ENCODE peak calls at places on chromosome 10, in eight cellular contexts. W is GM13977; G is WTC11; V is AG09309; J is CD4-positive, alpha-beta T cell; B is heart right ventricle; I is right lobe of liver; H is stomach. K is an unnamed sample.

GRCh38 chr10:95268438-95268837 is 22.4 kb downstream of the PDLIM1 start:
- DNase-seq in J (no peak), H (no peak), V (no peak), B (peak; percentile 56), G (no peak), W (no peak), I (peak; percentile 72), K (no peak)

GRCh38 chr10:12103743-12104142 is 25.7 kb upstream of the SEC61A2 start:
- DNase-seq in B (no peak), J (no peak), W (no peak), G (no peak), H (no peak), I (no peak), V (no peak), K (no peak)

GRCh38 chr10:63217120-63217605 is 84.0 kb downstream of the NRBF2 start:
- DNase-seq in B (no peak), J (no peak), H (no peak), W (peak; percentile 17), I (no peak), G (no peak), V (peak; percentile 25), K (no peak)

GRCh38 chr10:71079761-71080380 is 132.5 kb upstream of the UNC5B start:
- DNase-seq in H (peak; percentile 21), I (no peak), V (no peak), W (no peak), G (peak; percentile 6), J (no peak), B (no peak), K (peak; percentile 12)

GRCh38 chr10:103100620-103101019 is 92.5 kb downstream of the NT5C2 start:
- DNase-seq in G (no peak), V (no peak), I (no peak), B (no peak), W (no peak), J (no peak), H (no peak), K (no peak)

GRCh38 chr10:110221721-110222261 is 14.4 kb downstream of the MXI1 start:
- DNase-seq in W (peak; percentile 65), V (peak; percentile 86), I (peak; percentile 78), B (peak; percentile 68), G (peak; percentile 68), J (peak; percentile 77), H (peak; percentile 75), K (peak; percentile 42)

GRCh38 chr10:78134919-78135318 is 101.3 kb downstream of the RPS24 start:
- DNase-seq in H (no peak), G (peak; percentile 17), B (no peak), I (no peak), J (no peak), W (no peak), V (no peak), K (no peak)

GRCh38 chr10:90834326-90834725 is 23.5 kb downstream of the HTR7 start:
- DNase-seq in H (no peak), I (no peak), W (no peak), V (no peak), J (no peak), B (no peak), G (no peak), K (no peak)

GRCh38 chr10:44478040-44478439 is 93.1 kb upstream of the CXCL12 start:
- DNase-seq in I (no peak), G (no peak), J (no peak), B (no peak), V (no peak), W (no peak), H (no peak), K (no peak)

GRCh38 chr10:34622914-34623313 is 192.2 kb downstream of the PARD3 start:
- DNase-seq in W (no peak), I (no peak), B (no peak), J (no peak), V (no peak), G (no peak), H (no peak), K (no peak)

GRCh38 chr10:127906548-127907377 is at the start of gene PTPRE:
- DNase-seq in J (peak; percentile 70), G (peak; percentile 76), I (peak; percentile 85), B (peak; percentile 83), H (peak; percentile 83), V (no peak), W (peak; percentile 84), K (peak; percentile 74)

GRCh38 chr10:91680521-91680920 is 47.6 kb upstream of the PPP1R3C start:
- DNase-seq in G (no peak), B (no peak), V (no peak), W (no peak), H (no peak), J (no peak), I (no peak), K (no peak)

GRCh38 chr10:20903635-20904390 is 6.7 kb upstream of the NEBL start:
- DNase-seq in W (no peak), V (no peak), G (no peak), B (no peak), H (no peak), J (no peak), I (no peak), K (no peak)

GRCh38 chr10:71188201-71188600 is 24.2 kb upstream of the UNC5B start:
- DNase-seq in W (no peak), J (no peak), G (no peak), H (no peak), B (no peak), V (no peak), I (no peak), K (no peak)

GRCh38 chr10:114930320-114930719 is 7.7 kb upstream of the TRUB1 start:
- DNase-seq in I (no peak), W (no peak), B (no peak), J (no peak), H (no peak), V (no peak), G (no peak), K (no peak)

GRCh38 chr10:48577158-48577557 is 27.7 kb downstream of the ARHGAP22 start:
- DNase-seq in V (no peak), B (no peak), W (no peak), J (no peak), G (no peak), I (no peak), H (no peak), K (no peak)

GRCh38 chr10:23099079-23099478 is 3.7 kb downstream of the MSRB2 start:
- DNase-seq in J (no peak), H (no peak), V (no peak), W (no peak), G (no peak), B (no peak), I (no peak), K (no peak)

GRCh38 chr10:23096814-23097549 is 1.6 kb downstream of the MSRB2 start:
- DNase-seq in W (no peak), B (no peak), V (peak; percentile 82), I (no peak), J (no peak), G (no peak), H (no peak), K (no peak)

GRCh38 chr10:23094786-23095403 is 484 bp upstream of the MSRB2 start:
- DNase-seq in H (no peak), G (no peak), W (no peak), B (no peak), I (no peak), J (no peak), V (no peak), K (no peak)

GRCh38 chr10:23095404-23095965 is at the start of gene MSRB2:
- DNase-seq in I (peak; percentile 95), H (peak; percentile 91), V (peak; percentile 79), W (peak; percentile 93), G (peak; percentile 92), J (peak; percentile 68), B (peak; percentile 93), K (peak; percentile 49)

GRCh38 chr10:23095966-23096813 is 811 bp downstream of the MSRB2 start:
- DNase-seq in J (no peak), B (peak; percentile 46), H (peak; percentile 37), I (peak; percentile 51), G (peak; percentile 42), W (peak; percentile 55), V (peak; percentile 17), K (peak; percentile 17)
- TF ChIP-seq CTCF in J (no peak), B (no peak), H (no peak), I (no peak), G (no peak), W (no peak), V (no peak), K (no peak)

GRCh38 chr10:132204781-132205473 is 18.2 kb downstream of the DPYSL4 start:
- DNase-seq in I (peak; percentile 9), H (no peak), J (no peak), W (no peak), G (peak; percentile 48), B (peak; percentile 11), V (no peak), K (no peak)
- TF ChIP-seq CTCF in I (no peak), H (no peak), J (no peak), W (no peak), G (no peak), B (no peak), V (no peak), K (no peak)

GRCh38 chr10:100516847-100517246 is 2.8 kb downstream of the SEC31B start:
- DNase-seq in W (no peak), V (no peak), I (peak; percentile 54), H (no peak), J (no peak), B (no peak), G (peak; percentile 41), K (no peak)

GRCh38 chr10:100520811-100521210 is 1.1 kb upstream of the SEC31B start:
- DNase-seq in V (no peak), I (no peak), W (no peak), H (no peak), J (no peak), B (no peak), G (no peak), K (no peak)

GRCh38 chr10:100522107-100522811 is 2.6 kb upstream of the SEC31B start:
- DNase-seq in I (no peak), V (no peak), B (no peak), W (no peak), H (no peak), G (no peak), J (no peak), K (no peak)

GRCh38 chr10:100518761-100519241 is 860 bp downstream of the SEC31B start:
- DNase-seq in H (peak; percentile 79), I (peak; percentile 43), G (peak; percentile 69), J (peak; percentile 41), B (no peak), V (no peak), W (peak; percentile 60), K (peak; percentile 43)

GRCh38 chr10:100519321-100520051 is at the start of gene SEC31B:
- DNase-seq in I (peak; percentile 82), G (peak; percentile 77), V (no peak), H (peak; percentile 46), B (peak; percentile 61), W (no peak), J (no peak), K (no peak)
- TF ChIP-seq CTCF in I (no peak), G (no peak), V (peak; percentile 1), H (no peak), B (no peak), W (no peak), J (no peak), K (no peak)

DNA sequence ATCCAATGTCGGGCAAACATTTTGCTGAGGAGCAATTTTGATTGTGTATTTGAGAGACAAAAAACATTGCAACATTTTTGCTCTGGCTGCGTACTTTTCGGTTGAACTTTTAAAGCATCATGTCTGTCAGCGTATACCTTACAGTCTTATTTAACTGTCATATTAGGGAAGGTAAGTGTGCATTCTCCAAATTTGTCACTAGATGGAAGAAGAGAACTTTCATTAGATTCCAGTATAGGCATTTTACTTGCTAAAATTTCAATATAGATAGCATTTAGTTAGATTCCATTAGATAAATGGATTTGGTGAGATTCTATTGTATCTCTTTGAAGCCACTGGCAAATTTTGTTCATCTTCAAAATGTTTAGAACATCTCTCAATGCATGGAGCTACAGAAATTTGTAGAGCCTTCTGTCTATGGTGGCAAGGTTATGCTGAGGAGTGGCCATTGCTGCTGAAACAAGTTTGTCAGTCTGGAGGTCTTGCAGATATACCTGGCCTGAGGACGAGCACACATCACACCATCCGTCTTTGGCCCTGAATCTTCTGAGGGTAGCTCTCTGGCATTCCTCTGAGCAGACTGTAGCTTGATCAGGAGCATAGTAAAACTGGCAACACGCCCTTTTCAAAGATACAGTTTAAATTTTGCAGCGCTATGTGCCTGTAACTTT is 437.5 kb upstream of the MBL2 start:
- DNase-seq in G (no peak), W (no peak), H (no peak), V (no peak), J (no peak), I (no peak), B (no peak), K (no peak)
- TF ChIP-seq CTCF in G (peak; percentile 34), W (no peak), H (no peak), V (no peak), J (no peak), I (peak; percentile 48), B (no peak), K (no peak)

K was measured in natural killer cell.